ENCODE peak calls at places on chromosomes 7 and 10, in eight cellular contexts. Z, P, S, V, J, F, I and E are unnamed samples.

GRCh38 chr7:2471396-2471795 is 4.8 kb downstream of the GRIFIN start:
- DNase-seq in V (no peak), F (no peak), I (no peak), P (no peak), J (no peak), Z (no peak), S (no peak), E (no peak)

GRCh38 chr10:99976886-99977391 is 32.8 kb downstream of the DNMBP start:
- DNase-seq in P (no peak), V (no peak), Z (no peak), I (no peak), S (no peak), J (peak), F (no peak), E (peak)

GRCh38 chr7:30253796-30254165 is 30.6 kb upstream of the ZNRF2 start:
- DNase-seq in V (no peak), J (no peak), P (no peak), F (no peak), I (no peak), S (no peak), Z (no peak), E (no peak)

GRCh38 chr10:3509355-3509754 is 275.7 kb downstream of the KLF6 start:
- DNase-seq in F (no peak), Z (no peak), V (no peak), P (no peak), S (no peak), I (no peak), J (no peak), E (no peak)

GRCh38 chr10:82438277-82438676 is 563.3 kb downstream of the NRG3 start:
- DNase-seq in V (no peak), S (no peak), F (no peak), J (no peak), I (no peak), Z (no peak), P (no peak), E (no peak)

GRCh38 chr7:36865019-36865418 is 140.7 kb upstream of the AOAH start:
- DNase-seq in S (no peak), I (no peak), V (no peak), P (no peak), F (no peak), Z (no peak), J (no peak), E (no peak)

GRCh38 chr7:158141806-158142518 is 445.7 kb downstream of the PTPRN2 start:
- DNase-seq in Z (no peak), P (no peak), S (no peak), I (no peak), V (no peak), J (no peak), F (no peak), E (no peak)

GRCh38 chr7:26891400-26892355 is 27.3 kb upstream of the SKAP2 start:
- DNase-seq in Z (no peak), V (no peak), P (no peak), F (no peak), J (no peak), S (no peak), I (no peak), E (no peak)

GRCh38 chr7:12158334-12159060 is 52.6 kb upstream of the TMEM106B start:
- DNase-seq in J (peak), S (no peak), I (no peak), F (no peak), Z (no peak), P (peak), V (no peak), E (no peak)

GRCh38 chr10:48842231-48842630 is 97.4 kb downstream of the LRRC18 start:
- DNase-seq in Z (no peak), F (no peak), V (no peak), I (no peak), J (no peak), P (no peak), S (no peak), E (no peak)

GRCh38 chr7:100584677-100585510 is 1.0 kb downstream of the LRCH4 start:
- DNase-seq in P (no peak), Z (no peak), F (peak), J (peak), I (peak), S (peak), V (peak), E (peak)

GRCh38 chr10:7561216-7561893 is 105.4 kb downstream of the ITIH5 start:
- DNase-seq in S (no peak), V (peak), P (no peak), I (peak), Z (peak), F (no peak), J (no peak), E (peak)

GRCh38 chr7:28293529-28293835 is 112.9 kb upstream of the JAZF1 start:
- DNase-seq in Z (no peak), J (no peak), V (no peak), P (no peak), S (no peak), I (no peak), F (no peak), E (no peak)

GRCh38 chr10:49281461-49281860 is 17.5 kb upstream of the C10orf71 start:
- DNase-seq in Z (no peak), J (no peak), I (no peak), V (no peak), P (no peak), S (peak), F (no peak), E (no peak)

GRCh38 chr7:107130487-107131220 is 38.1 kb upstream of the HBP1 start:
- DNase-seq in V (no peak), F (no peak), S (no peak), Z (no peak), I (no peak), P (no peak), J (no peak), E (no peak)

GRCh38 chr7:127976056-127976455 is 55.2 kb downstream of the LRRC4 start:
- DNase-seq in J (no peak), I (no peak), V (no peak), P (no peak), F (no peak), Z (no peak), S (no peak), E (no peak)

GRCh38 chr10:9254353-9254752 is 1199.9 kb downstream of the GATA3 start:
- DNase-seq in I (no peak), Z (no peak), F (no peak), J (no peak), P (peak), V (no peak), S (no peak), E (no peak)

GRCh38 chr7:142063551-142064442 is 47.7 kb upstream of the MGAM2 start:
- DNase-seq in I (no peak), Z (no peak), S (no peak), V (no peak), F (no peak), P (no peak), J (no peak), E (no peak)

GRCh38 chr10:110226555-110226925 is 19.1 kb downstream of the MXI1 start:
- DNase-seq in Z (peak), J (peak), I (peak), V (peak), P (no peak), F (peak), S (peak), E (peak)

GRCh38 chr10:128908109-128908898 is 558.7 kb upstream of the MGMT start:
- DNase-seq in V (no peak), J (no peak), P (no peak), S (no peak), I (no peak), Z (no peak), F (no peak), E (no peak)

DNA sequence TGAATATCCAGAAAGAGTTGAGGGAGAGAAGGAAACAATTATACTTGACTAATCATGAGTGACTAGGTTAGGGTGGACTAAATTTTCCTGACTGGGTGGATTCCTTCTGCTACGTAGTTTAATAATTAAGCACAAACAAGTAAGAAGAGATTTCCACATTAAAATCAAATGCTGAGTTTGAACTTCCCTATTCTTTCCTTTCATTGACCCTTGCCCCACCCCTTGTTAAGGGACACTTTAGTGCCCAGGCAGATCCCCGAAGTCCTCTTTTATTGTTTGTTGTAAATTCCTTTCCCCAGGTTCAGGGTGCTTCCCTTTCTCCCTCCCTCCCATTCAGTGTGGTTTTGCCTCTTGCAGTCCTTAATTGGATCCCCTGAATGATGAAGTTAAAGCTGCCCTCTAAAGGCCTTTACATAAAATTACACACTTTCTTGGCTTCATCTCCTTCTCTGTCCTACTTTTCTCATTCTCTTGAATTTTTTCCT is 8.8 kb upstream of the SPAM1 start:
- DNase-seq in V (no peak), Z (no peak), S (no peak), I (no peak), P (no peak), J (no peak), F (no peak), E (peak)
- TF ChIP-seq CTCF in V (no peak), Z (no peak), S (peak), I (peak), P (peak), J (peak), F (no peak), E (peak)

GRCh38 chr10:67772894-67773511 is 65.0 kb downstream of the DNAJC12 start:
- DNase-seq in V (no peak), J (peak), S (no peak), I (no peak), P (no peak), F (no peak), Z (no peak), E (no peak)
- H3K27ac ChIP-seq in V (no peak), J (no peak), S (no peak), I (no peak), P (no peak), F (no peak), Z (no peak), E (no peak)

GRCh38 chr10:119896061-119896655 is 3.6 kb downstream of the SEC23IP start:
- DNase-seq in I (no peak), P (no peak), S (no peak), J (peak), F (no peak), V (peak), Z (no peak), E (peak)

GRCh38 chr10:119893845-119894427 is 1.4 kb downstream of the SEC23IP start:
- DNase-seq in P (no peak), S (no peak), I (no peak), V (no peak), Z (no peak), J (no peak), F (no peak), E (no peak)

GRCh38 chr10:119896937-119897336 is 4.4 kb downstream of the SEC23IP start:
- DNase-seq in J (no peak), Z (peak), S (peak), F (peak), P (no peak), I (peak), V (peak), E (peak)

GRCh38 chr10:119897366-119897765 is 4.8 kb downstream of the SEC23IP start:
- DNase-seq in F (no peak), Z (no peak), V (no peak), J (no peak), S (no peak), P (no peak), I (no peak), E (no peak)

GRCh38 chr10:119898577-119898976 is 6.0 kb downstream of the SEC23IP start:
- DNase-seq in J (no peak), I (no peak), P (no peak), Z (no peak), V (no peak), S (no peak), F (no peak), E (no peak)
- H3K4me3 ChIP-seq in J (no peak), I (no peak), P (no peak), Z (no peak), V (no peak), S (no peak), F (no peak), E (no peak)

GRCh38 chr7:98359395-98359794 is 41.5 kb downstream of the BAIAP2L1 start:
- DNase-seq in Z (no peak), V (no peak), P (no peak), I (no peak), J (no peak), S (no peak), F (no peak), E (no peak)

GRCh38 chr7:98362517-98362916 is 38.4 kb downstream of the BAIAP2L1 start:
- DNase-seq in S (peak), F (peak), Z (no peak), P (no peak), V (no peak), J (no peak), I (no peak), E (no peak)

GRCh38 chr7:98358706-98359105 is 42.2 kb downstream of the BAIAP2L1 start:
- DNase-seq in F (no peak), S (no peak), Z (no peak), V (no peak), I (no peak), P (no peak), J (no peak), E (no peak)

GRCh38 chr7:98357751-98358161 is 43.1 kb downstream of the BAIAP2L1 start:
- DNase-seq in V (peak), F (peak), P (peak), S (no peak), Z (no peak), J (peak), I (no peak), E (no peak)

DNA sequence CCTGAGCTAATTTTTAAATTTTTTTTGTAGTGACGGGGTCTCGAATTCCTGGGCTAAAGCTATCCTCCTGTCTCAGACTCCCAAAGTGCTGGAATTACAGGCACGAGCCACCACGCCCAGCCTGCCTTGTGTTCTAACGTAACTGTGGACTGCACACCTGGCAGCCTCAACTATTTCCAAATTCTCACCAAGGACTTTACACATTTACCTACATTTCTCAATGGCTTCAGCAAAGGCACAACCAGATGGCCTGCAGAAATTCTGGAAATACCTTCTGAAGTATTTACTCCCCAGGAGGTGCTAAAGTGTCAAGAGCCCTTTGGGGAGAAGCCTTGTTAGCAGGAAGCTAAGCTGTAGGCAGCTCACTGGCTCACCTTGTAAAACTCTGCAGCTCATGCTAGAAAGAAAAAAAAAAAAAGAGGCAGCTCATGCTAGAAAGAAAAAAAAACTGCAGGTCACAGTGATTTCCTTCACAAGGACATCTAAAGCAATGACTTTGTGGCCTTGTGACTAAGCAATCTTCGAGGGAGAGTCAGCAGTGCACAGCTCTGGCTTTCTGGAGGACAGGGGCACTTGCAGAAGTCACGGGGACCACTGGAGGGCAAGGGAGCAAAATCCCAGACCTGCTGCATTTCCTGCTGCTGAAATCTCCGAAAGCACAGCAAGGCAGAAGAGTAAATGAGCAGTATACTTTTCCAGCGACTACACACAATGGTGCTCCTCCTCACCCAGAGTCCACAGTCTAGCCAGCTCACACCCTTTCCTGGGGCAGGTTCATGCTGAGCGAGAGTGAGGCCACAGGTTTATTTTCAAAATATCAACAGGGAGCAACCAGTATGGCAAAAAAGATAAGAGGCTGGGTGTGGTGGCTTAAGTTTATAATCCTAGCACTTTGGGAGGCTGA is 40.4 kb downstream of the BAIAP2L1 start:
- DNase-seq in I (no peak), J (no peak), V (no peak), S (peak), Z (no peak), F (peak), P (no peak), E (peak)
- TF ChIP-seq CTCF in I (no peak), J (no peak), V (no peak), S (no peak), Z (no peak), F (no peak), P (no peak), E (no peak)

DNA sequence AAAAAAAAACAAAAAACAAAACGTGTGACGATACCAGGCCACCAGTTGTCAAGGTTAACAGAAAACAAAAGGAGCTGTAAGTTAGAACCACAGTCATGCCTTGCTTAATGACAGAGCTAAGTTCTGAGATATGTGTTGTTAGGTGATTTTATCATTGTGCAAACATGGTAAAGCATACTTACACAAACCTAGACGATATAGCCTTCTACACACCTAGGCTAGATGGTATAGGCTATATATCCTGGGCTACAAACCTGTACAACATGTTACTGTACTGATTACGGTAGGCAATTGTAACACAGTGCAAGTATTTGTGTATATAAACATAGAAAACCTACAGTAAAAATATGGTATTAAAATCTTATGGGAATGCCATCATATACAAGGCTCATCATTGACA is 564.2 kb downstream of the HTR7 start:
- DNase-seq in Z (no peak), S (no peak), V (no peak), F (no peak), P (no peak), J (no peak), I (no peak), E (no peak)
- H3K27ac ChIP-seq in Z (no peak), S (no peak), V (no peak), F (no peak), P (no peak), J (no peak), I (no peak), E (no peak)